ENCODE peak calls at places on chromosomes 3 and 15, in ten cellular contexts. One of them, this sample, is unnamed.

GRCh38 chr3:80018375-80018774 is 250.6 kb upstream of the ROBO1 start:
- DNase-seq in GM06990: no peak
- DNase-seq in neuronal stem cell: no peak
- DNase-seq in GM23248: no peak
- DNase-seq in cardiac muscle cell: no peak
- DNase-seq in right atrium auricular region: no peak
- DNase-seq in tibial nerve: no peak
- DNase-seq in foreskin fibroblast: no peak
- DNase-seq in hepatocyte: no peak
- DNase-seq in AG09309: no peak
- DNase-seq in this sample: no peak

GRCh38 chr3:16174389-16174788 is at the start of gene GALNT15:
- DNase-seq in GM06990: no peak
- DNase-seq in neuronal stem cell: no peak
- DNase-seq in GM23248: peak; percentile 99
- DNase-seq in cardiac muscle cell: peak; percentile 69
- DNase-seq in right atrium auricular region: peak; percentile 96
- DNase-seq in tibial nerve: peak; percentile 96
- DNase-seq in foreskin fibroblast: peak; percentile 98
- DNase-seq in hepatocyte: peak; percentile 76
- DNase-seq in AG09309: peak; percentile 91
- DNase-seq in this sample: peak; percentile 98

GRCh38 chr15:55912982-55913381 is 80.4 kb downstream of the NEDD4 start:
- DNase-seq in GM06990: no peak
- DNase-seq in neuronal stem cell: no peak
- DNase-seq in GM23248: no peak
- DNase-seq in cardiac muscle cell: no peak
- DNase-seq in right atrium auricular region: no peak
- DNase-seq in tibial nerve: no peak
- DNase-seq in foreskin fibroblast: no peak
- DNase-seq in hepatocyte: no peak
- DNase-seq in AG09309: no peak
- DNase-seq in this sample: no peak

GRCh38 chr3:14231998-14232501 is 53.4 kb downstream of the LSM3 start:
- DNase-seq in GM06990: no peak
- DNase-seq in neuronal stem cell: no peak
- DNase-seq in GM23248: peak; percentile 56
- DNase-seq in cardiac muscle cell: no peak
- DNase-seq in right atrium auricular region: no peak
- DNase-seq in tibial nerve: no peak
- DNase-seq in foreskin fibroblast: peak; percentile 64
- DNase-seq in hepatocyte: no peak
- DNase-seq in AG09309: no peak
- DNase-seq in this sample: no peak

GRCh38 chr3:32890420-32891276 is 60.8 kb upstream of the CCR4 start:
- DNase-seq in GM06990: no peak
- DNase-seq in neuronal stem cell: no peak
- DNase-seq in GM23248: no peak
- DNase-seq in cardiac muscle cell: no peak
- DNase-seq in right atrium auricular region: no peak
- DNase-seq in tibial nerve: no peak
- DNase-seq in foreskin fibroblast: no peak
- DNase-seq in hepatocyte: no peak
- DNase-seq in AG09309: no peak
- DNase-seq in this sample: no peak

GRCh38 chr15:41512512-41513281 is 930 bp downstream of the LTK start:
- DNase-seq in GM06990: peak; percentile 63
- DNase-seq in neuronal stem cell: no peak
- DNase-seq in GM23248: peak; percentile 56
- DNase-seq in cardiac muscle cell: peak; percentile 60
- DNase-seq in right atrium auricular region: no peak
- DNase-seq in tibial nerve: no peak
- DNase-seq in foreskin fibroblast: no peak
- DNase-seq in hepatocyte: no peak
- DNase-seq in AG09309: no peak
- DNase-seq in this sample: no peak

GRCh38 chr3:154421067-154421466 is 8.9 kb downstream of the GPR149 start:
- DNase-seq in GM06990: no peak
- DNase-seq in neuronal stem cell: peak; percentile 33
- DNase-seq in GM23248: peak; percentile 28
- DNase-seq in cardiac muscle cell: peak; percentile 66
- DNase-seq in right atrium auricular region: no peak
- DNase-seq in tibial nerve: no peak
- DNase-seq in foreskin fibroblast: no peak
- DNase-seq in hepatocyte: peak; percentile 45
- DNase-seq in AG09309: no peak
- DNase-seq in this sample: peak; percentile 3

GRCh38 chr15:43093026-43093425 is 12.8 kb downstream of the UBR1 start:
- DNase-seq in GM06990: no peak
- DNase-seq in neuronal stem cell: no peak
- DNase-seq in GM23248: peak; percentile 6
- DNase-seq in cardiac muscle cell: no peak
- DNase-seq in right atrium auricular region: no peak
- DNase-seq in tibial nerve: no peak
- DNase-seq in foreskin fibroblast: no peak
- DNase-seq in hepatocyte: no peak
- DNase-seq in AG09309: no peak
- DNase-seq in this sample: peak; percentile 46

GRCh38 chr3:189353988-189354735 is 182.4 kb downstream of the TPRG1 start:
- DNase-seq in GM06990: no peak
- DNase-seq in neuronal stem cell: no peak
- DNase-seq in GM23248: no peak
- DNase-seq in cardiac muscle cell: no peak
- DNase-seq in right atrium auricular region: no peak
- DNase-seq in tibial nerve: no peak
- DNase-seq in foreskin fibroblast: no peak
- DNase-seq in hepatocyte: peak; percentile 29
- DNase-seq in AG09309: no peak
- DNase-seq in this sample: no peak

GRCh38 chr3:148360046-148360445 is 337.7 kb upstream of the AGTR1 start:
- DNase-seq in GM06990: no peak
- DNase-seq in neuronal stem cell: no peak
- DNase-seq in GM23248: peak; percentile 62
- DNase-seq in cardiac muscle cell: no peak
- DNase-seq in right atrium auricular region: no peak
- DNase-seq in tibial nerve: no peak
- DNase-seq in foreskin fibroblast: no peak
- DNase-seq in hepatocyte: no peak
- DNase-seq in AG09309: peak; percentile 51
- DNase-seq in this sample: peak; percentile 70

DNA sequence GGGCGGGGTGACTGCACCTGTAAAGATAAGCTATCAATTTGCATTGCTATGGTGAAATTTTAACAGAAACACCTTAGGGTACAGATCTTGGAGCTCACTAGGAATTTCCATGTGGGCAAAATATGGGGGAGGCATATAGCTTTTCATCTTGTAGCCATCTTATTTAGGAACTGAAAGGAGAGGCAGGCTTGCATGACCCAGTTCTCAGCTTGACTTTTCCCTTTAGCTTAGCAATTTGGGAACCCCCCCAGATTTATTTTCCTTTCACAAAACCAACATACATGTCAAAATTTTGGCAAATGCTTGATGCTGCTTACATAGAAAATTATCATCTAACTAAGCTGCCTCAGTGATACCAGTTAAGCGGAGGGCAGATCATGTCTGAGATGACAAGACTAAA is 55.0 kb upstream of the EIF1B start:
- DNase-seq in GM06990: no peak
- DNase-seq in neuronal stem cell: no peak
- DNase-seq in GM23248: no peak
- DNase-seq in cardiac muscle cell: no peak
- DNase-seq in right atrium auricular region: no peak
- DNase-seq in tibial nerve: no peak
- DNase-seq in foreskin fibroblast: no peak
- DNase-seq in hepatocyte: no peak
- DNase-seq in AG09309: no peak
- DNase-seq in this sample: no peak
- H3K4me3 ChIP-seq in GM06990: no peak overlapping the region
- H3K4me3 ChIP-seq in neuronal stem cell: no peak overlapping the region
- H3K4me3 ChIP-seq in GM23248: no peak overlapping the region
- H3K4me3 ChIP-seq in cardiac muscle cell: no peak overlapping the region
- H3K4me3 ChIP-seq in right atrium auricular region: no peak overlapping the region
- H3K4me3 ChIP-seq in tibial nerve: no peak overlapping the region
- H3K4me3 ChIP-seq in foreskin fibroblast: no peak overlapping the region
- H3K4me3 ChIP-seq in hepatocyte: no peak overlapping the region
- H3K4me3 ChIP-seq in AG09309: no peak overlapping the region
- H3K4me3 ChIP-seq in this sample: no peak overlapping the region

GRCh38 chr15:70461017-70461416 is 302.3 kb downstream of the UACA start:
- DNase-seq in GM06990: no peak
- DNase-seq in neuronal stem cell: no peak
- DNase-seq in GM23248: no peak
- DNase-seq in cardiac muscle cell: no peak
- DNase-seq in right atrium auricular region: no peak
- DNase-seq in tibial nerve: no peak
- DNase-seq in foreskin fibroblast: no peak
- DNase-seq in hepatocyte: no peak
- DNase-seq in AG09309: no peak
- DNase-seq in this sample: peak; percentile 75

GRCh38 chr15:70465812-70466211 is 297.5 kb downstream of the UACA start:
- DNase-seq in GM06990: no peak
- DNase-seq in neuronal stem cell: no peak
- DNase-seq in GM23248: no peak
- DNase-seq in cardiac muscle cell: no peak
- DNase-seq in right atrium auricular region: no peak
- DNase-seq in tibial nerve: no peak
- DNase-seq in foreskin fibroblast: no peak
- DNase-seq in hepatocyte: no peak
- DNase-seq in AG09309: no peak
- DNase-seq in this sample: no peak

GRCh38 chr15:70463453-70463834 is 299.9 kb downstream of the UACA start:
- DNase-seq in GM06990: no peak
- DNase-seq in neuronal stem cell: no peak
- DNase-seq in GM23248: no peak
- DNase-seq in cardiac muscle cell: no peak
- DNase-seq in right atrium auricular region: no peak
- DNase-seq in tibial nerve: no peak
- DNase-seq in foreskin fibroblast: no peak
- DNase-seq in hepatocyte: no peak
- DNase-seq in AG09309: no peak
- DNase-seq in this sample: peak; percentile 10

GRCh38 chr15:70466305-70466704 is 297.1 kb downstream of the UACA start:
- DNase-seq in GM06990: no peak
- DNase-seq in neuronal stem cell: no peak
- DNase-seq in GM23248: no peak
- DNase-seq in cardiac muscle cell: no peak
- DNase-seq in right atrium auricular region: no peak
- DNase-seq in tibial nerve: no peak
- DNase-seq in foreskin fibroblast: no peak
- DNase-seq in hepatocyte: no peak
- DNase-seq in AG09309: no peak
- DNase-seq in this sample: no peak

GRCh38 chr15:70461992-70462391 is 301.4 kb downstream of the UACA start:
- DNase-seq in GM06990: no peak
- DNase-seq in neuronal stem cell: no peak
- DNase-seq in GM23248: no peak
- DNase-seq in cardiac muscle cell: no peak
- DNase-seq in right atrium auricular region: no peak
- DNase-seq in tibial nerve: no peak
- DNase-seq in foreskin fibroblast: no peak
- DNase-seq in hepatocyte: no peak
- DNase-seq in AG09309: no peak
- DNase-seq in this sample: no peak
- H3K4me3 ChIP-seq in GM06990: no peak overlapping the region
- H3K4me3 ChIP-seq in neuronal stem cell: no peak overlapping the region
- H3K4me3 ChIP-seq in GM23248: no peak overlapping the region
- H3K4me3 ChIP-seq in cardiac muscle cell: no peak overlapping the region
- H3K4me3 ChIP-seq in right atrium auricular region: no peak overlapping the region
- H3K4me3 ChIP-seq in tibial nerve: no peak overlapping the region
- H3K4me3 ChIP-seq in foreskin fibroblast: no peak overlapping the region
- H3K4me3 ChIP-seq in hepatocyte: no peak overlapping the region
- H3K4me3 ChIP-seq in AG09309: no peak overlapping the region
- H3K4me3 ChIP-seq in this sample: no peak overlapping the region

GRCh38 chr3:458614-459375 is 262.2 kb downstream of the CHL1 start:
- DNase-seq in GM06990: no peak
- DNase-seq in neuronal stem cell: no peak
- DNase-seq in GM23248: no peak
- DNase-seq in cardiac muscle cell: no peak
- DNase-seq in right atrium auricular region: no peak
- DNase-seq in tibial nerve: no peak
- DNase-seq in foreskin fibroblast: no peak
- DNase-seq in hepatocyte: no peak
- DNase-seq in AG09309: no peak
- DNase-seq in this sample: no peak
- H3K4me3 ChIP-seq in GM06990: no peak overlapping the region
- H3K4me3 ChIP-seq in neuronal stem cell: no peak overlapping the region
- H3K4me3 ChIP-seq in GM23248: no peak overlapping the region
- H3K4me3 ChIP-seq in cardiac muscle cell: no peak overlapping the region
- H3K4me3 ChIP-seq in right atrium auricular region: no peak overlapping the region
- H3K4me3 ChIP-seq in tibial nerve: no peak overlapping the region
- H3K4me3 ChIP-seq in foreskin fibroblast: no peak overlapping the region
- H3K4me3 ChIP-seq in hepatocyte: no peak overlapping the region
- H3K4me3 ChIP-seq in AG09309: no peak overlapping the region
- H3K4me3 ChIP-seq in this sample: no peak overlapping the region

DNA sequence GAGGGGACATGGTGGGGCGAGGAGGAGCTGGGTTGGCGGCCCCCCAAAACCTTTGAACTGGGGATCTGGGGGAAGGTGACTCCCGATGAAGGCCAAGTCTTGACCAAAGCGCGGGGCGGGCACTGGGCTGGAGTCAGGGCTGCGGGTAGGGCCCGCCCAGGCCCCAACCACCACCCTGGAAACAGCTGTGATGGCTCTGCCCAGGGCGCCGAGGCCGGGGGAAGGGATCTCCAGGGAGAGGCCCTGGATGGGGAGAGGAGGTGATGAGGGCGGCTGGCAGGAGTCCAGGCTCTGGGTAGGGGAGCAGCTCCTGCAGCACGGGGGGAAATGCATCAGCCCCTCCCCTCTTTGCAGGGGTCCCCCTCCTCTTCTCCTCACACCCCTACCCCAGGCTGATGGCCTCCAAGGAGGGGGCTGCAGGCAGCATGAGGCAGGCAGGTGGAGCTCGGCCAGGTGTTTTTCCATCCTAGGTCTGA is 5.9 kb upstream of the C15orf39 start:
- DNase-seq in GM06990: no peak
- DNase-seq in neuronal stem cell: no peak
- DNase-seq in GM23248: no peak
- DNase-seq in cardiac muscle cell: peak; percentile 50
- DNase-seq in right atrium auricular region: no peak
- DNase-seq in tibial nerve: no peak
- DNase-seq in foreskin fibroblast: no peak
- DNase-seq in hepatocyte: peak; percentile 50
- DNase-seq in AG09309: no peak
- DNase-seq in this sample: no peak
- H3K4me3 ChIP-seq in GM06990: no peak overlapping the region
- H3K4me3 ChIP-seq in neuronal stem cell: no peak overlapping the region
- H3K4me3 ChIP-seq in GM23248: no peak overlapping the region
- H3K4me3 ChIP-seq in cardiac muscle cell: no peak overlapping the region
- H3K4me3 ChIP-seq in right atrium auricular region: no peak overlapping the region
- H3K4me3 ChIP-seq in tibial nerve: no peak overlapping the region
- H3K4me3 ChIP-seq in foreskin fibroblast: no peak overlapping the region
- H3K4me3 ChIP-seq in hepatocyte: no peak overlapping the region
- H3K4me3 ChIP-seq in AG09309: no peak overlapping the region
- H3K4me3 ChIP-seq in this sample: no peak overlapping the region

GRCh38 chr3:106183762-106184391 is 315.1 kb upstream of the CBLB start:
- DNase-seq in GM06990: peak; percentile 52
- DNase-seq in neuronal stem cell: no peak
- DNase-seq in GM23248: peak; percentile 93
- DNase-seq in cardiac muscle cell: no peak
- DNase-seq in right atrium auricular region: no peak
- DNase-seq in tibial nerve: no peak
- DNase-seq in foreskin fibroblast: peak; percentile 73
- DNase-seq in hepatocyte: peak; percentile 16
- DNase-seq in AG09309: peak; percentile 83
- DNase-seq in this sample: peak; percentile 86
- H3K4me3 ChIP-seq in GM06990: no peak overlapping the region
- H3K4me3 ChIP-seq in neuronal stem cell: no peak overlapping the region
- H3K4me3 ChIP-seq in GM23248: no peak overlapping the region
- H3K4me3 ChIP-seq in cardiac muscle cell: no peak overlapping the region
- H3K4me3 ChIP-seq in right atrium auricular region: no peak overlapping the region
- H3K4me3 ChIP-seq in tibial nerve: no peak overlapping the region
- H3K4me3 ChIP-seq in foreskin fibroblast: no peak overlapping the region
- H3K4me3 ChIP-seq in hepatocyte: no peak overlapping the region
- H3K4me3 ChIP-seq in AG09309: no peak overlapping the region
- H3K4me3 ChIP-seq in this sample: no peak overlapping the region

This sample was measured in fibroblast of the aortic adventitia.